ENCODE peak calls at places on chromosomes 3 and 15, in six cellular contexts. Y is uterus, F is tibial nerve, J is stomach, X is ovary, A is upper lobe of left lung. M is an unnamed sample.

GRCh38 chr15:78006567-78007205 is 70.8 kb downstream of the TBC1D2B start:
- DNase-seq in Y (no peak), F (no peak), J (peak; percentile 94), X (peak; percentile 55), A (peak; percentile 45), M (no peak)

GRCh38 chr15:25987638-25988037 is 124.5 kb upstream of the ATP10A start:
- DNase-seq in Y (no peak), F (no peak), J (no peak), X (no peak), A (no peak), M (no peak)

GRCh38 chr3:188962253-188963247 is 209.2 kb upstream of the TPRG1 start:
- DNase-seq in Y (no peak), F (no peak), J (no peak), X (no peak), A (no peak), M (no peak)

GRCh38 chr15:51160484-51160883 is 65.8 kb upstream of the TNFAIP8L3 start:
- DNase-seq in Y (no peak), F (no peak), J (no peak), X (no peak), A (peak; percentile 24), M (no peak)

GRCh38 chr3:70606018-70606417 is 293.6 kb upstream of the MDFIC2 start:
- DNase-seq in Y (no peak), F (no peak), J (no peak), X (no peak), A (no peak), M (no peak)

GRCh38 chr3:52231502-52232278 is 6.2 kb upstream of the TLR9 start:
- DNase-seq in Y (peak; percentile 54), F (peak; percentile 45), J (peak; percentile 85), X (peak; percentile 69), A (peak; percentile 93), M (no peak)

GRCh38 chr15:45948226-45948625 is 313.4 kb downstream of the SQOR start:
- DNase-seq in Y (no peak), F (no peak), J (no peak), X (no peak), A (no peak), M (no peak)

GRCh38 chr15:85563731-85564130 is 183.3 kb downstream of the AKAP13 start:
- DNase-seq in Y (no peak), F (no peak), J (no peak), X (no peak), A (no peak), M (no peak)

GRCh38 chr3:175207361-175207760 is 348.2 kb downstream of the NAALADL2 start:
- DNase-seq in Y (no peak), F (no peak), J (no peak), X (no peak), A (no peak), M (no peak)

GRCh38 chr3:16402451-16402850 is 111.0 kb downstream of the RFTN1 start:
- DNase-seq in Y (no peak), F (no peak), J (no peak), X (no peak), A (no peak), M (no peak)

GRCh38 chr3:111336511-111336910 is 205.5 kb upstream of the CD96 start:
- DNase-seq in Y (no peak), F (no peak), J (no peak), X (no peak), A (no peak), M (no peak)

GRCh38 chr3:158659454-158660237 is 12.8 kb downstream of the LXN start:
- DNase-seq in Y (peak; percentile 46), F (no peak), J (peak; percentile 43), X (peak; percentile 31), A (no peak), M (peak; percentile 56)

GRCh38 chr3:72627276-72627675 is 221.0 kb downstream of the SHQ1 start:
- DNase-seq in Y (no peak), F (no peak), J (no peak), X (no peak), A (no peak), M (no peak)

GRCh38 chr3:187238239-187238638 is 41.0 kb downstream of the RTP1 start:
- DNase-seq in Y (no peak), F (no peak), J (no peak), X (no peak), A (no peak), M (no peak)

GRCh38 chr3:185490241-185490640 is 8.6 kb downstream of the TMEM41A start:
- DNase-seq in Y (no peak), F (no peak), J (no peak), X (no peak), A (no peak), M (no peak)

GRCh38 chr3:152257246-152258074 is 11.3 kb upstream of the MBNL1 start:
- DNase-seq in Y (no peak), F (no peak), J (no peak), X (no peak), A (no peak), M (no peak)

GRCh38 chr3:69791919-69792399 is 52.7 kb downstream of the MITF start:
- DNase-seq in Y (no peak), F (no peak), J (no peak), X (no peak), A (no peak), M (no peak)

GRCh38 chr3:31066999-31067398 is 172.5 kb upstream of the GADL1 start:
- DNase-seq in Y (peak; percentile 24), F (no peak), J (no peak), X (no peak), A (no peak), M (peak; percentile 62)

GRCh38 chr3:52707585-52707984 is 1.7 kb downstream of the SPCS1 start:
- DNase-seq in Y (no peak), F (no peak), J (no peak), X (no peak), A (no peak), M (no peak)

GRCh38 chr15:58159827-58160386 is 21.7 kb downstream of the AQP9 start:
- DNase-seq in Y (no peak), F (no peak), J (no peak), X (no peak), A (no peak), M (no peak)

GRCh38 chr3:170055209-170055608 is 17.4 kb downstream of the GPR160 start:
- DNase-seq in Y (no peak), F (no peak), J (no peak), X (no peak), A (no peak), M (no peak)

GRCh38 chr15:69065981-69066645 is 51.6 kb downstream of the NOX5 start:
- DNase-seq in Y (no peak), F (no peak), J (no peak), X (no peak), A (no peak), M (no peak)

GRCh38 chr3:78846688-78847087 is 921.1 kb downstream of the ROBO1 start:
- DNase-seq in Y (no peak), F (no peak), J (no peak), X (no peak), A (no peak), M (no peak)

GRCh38 chr15:71679223-71680078 is 130.9 kb upstream of the NR2E3 start:
- DNase-seq in Y (peak; percentile 51), F (no peak), J (no peak), X (no peak), A (no peak), M (no peak)

GRCh38 chr3:97821413-97821809 is 400 bp upstream of the CRYBG3 start:
- DNase-seq in Y (peak; percentile 43), F (peak; percentile 12), J (peak; percentile 45), X (no peak), A (no peak), M (peak; percentile 32)
- TF ChIP-seq CTCF in Y (peak; percentile 4), F (no peak), J (no peak), X (no peak), A (no peak), M (no peak)

DNA sequence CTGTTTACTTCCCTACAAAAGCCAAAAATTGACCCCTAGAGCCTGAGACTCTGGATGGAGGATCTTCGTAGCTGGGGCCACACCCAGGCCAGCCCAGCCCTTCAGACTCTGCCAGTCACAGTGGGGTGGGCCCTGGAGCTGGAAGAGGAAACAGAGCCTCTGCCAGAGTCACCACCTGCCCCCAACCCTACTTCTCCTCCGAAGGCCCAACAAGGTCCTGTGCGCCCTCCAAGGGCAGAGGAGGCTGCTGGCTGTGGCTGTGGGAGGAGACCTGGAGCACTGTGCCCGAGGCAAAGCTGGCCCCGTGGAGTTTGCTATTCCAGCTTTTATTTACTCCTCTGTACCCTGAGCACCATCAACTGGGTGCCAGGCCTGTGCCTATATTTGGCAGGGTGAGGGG is 19.0 kb downstream of the CISH start:
- DNase-seq in Y (no peak), F (no peak), J (no peak), X (no peak), A (no peak), M (no peak)
- TF ChIP-seq POLR2A in Y (no peak), F (no peak), J (no peak), X (no peak), A (peak; percentile 43), M (no peak)

GRCh38 chr15:64560998-64561397 is 100.6 kb downstream of the ZNF609 start:
- DNase-seq in Y (no peak), F (no peak), J (no peak), X (no peak), A (no peak), M (no peak)

GRCh38 chr15:64561997-64562396 is 101.6 kb downstream of the ZNF609 start:
- DNase-seq in Y (no peak), F (no peak), J (no peak), X (no peak), A (no peak), M (no peak)

GRCh38 chr15:64568765-64569164 is 108.4 kb downstream of the ZNF609 start:
- DNase-seq in Y (no peak), F (no peak), J (no peak), X (no peak), A (no peak), M (no peak)

GRCh38 chr15:64566629-64567427 is 106.5 kb downstream of the ZNF609 start:
- DNase-seq in Y (no peak), F (no peak), J (no peak), X (no peak), A (no peak), M (no peak)

GRCh38 chr15:64566102-64566501 is 105.7 kb downstream of the ZNF609 start:
- DNase-seq in Y (no peak), F (no peak), J (no peak), X (no peak), A (no peak), M (no peak)
- TF ChIP-seq CTCF in Y (no peak), F (no peak), J (no peak), X (no peak), A (no peak), M (no peak)

DNA sequence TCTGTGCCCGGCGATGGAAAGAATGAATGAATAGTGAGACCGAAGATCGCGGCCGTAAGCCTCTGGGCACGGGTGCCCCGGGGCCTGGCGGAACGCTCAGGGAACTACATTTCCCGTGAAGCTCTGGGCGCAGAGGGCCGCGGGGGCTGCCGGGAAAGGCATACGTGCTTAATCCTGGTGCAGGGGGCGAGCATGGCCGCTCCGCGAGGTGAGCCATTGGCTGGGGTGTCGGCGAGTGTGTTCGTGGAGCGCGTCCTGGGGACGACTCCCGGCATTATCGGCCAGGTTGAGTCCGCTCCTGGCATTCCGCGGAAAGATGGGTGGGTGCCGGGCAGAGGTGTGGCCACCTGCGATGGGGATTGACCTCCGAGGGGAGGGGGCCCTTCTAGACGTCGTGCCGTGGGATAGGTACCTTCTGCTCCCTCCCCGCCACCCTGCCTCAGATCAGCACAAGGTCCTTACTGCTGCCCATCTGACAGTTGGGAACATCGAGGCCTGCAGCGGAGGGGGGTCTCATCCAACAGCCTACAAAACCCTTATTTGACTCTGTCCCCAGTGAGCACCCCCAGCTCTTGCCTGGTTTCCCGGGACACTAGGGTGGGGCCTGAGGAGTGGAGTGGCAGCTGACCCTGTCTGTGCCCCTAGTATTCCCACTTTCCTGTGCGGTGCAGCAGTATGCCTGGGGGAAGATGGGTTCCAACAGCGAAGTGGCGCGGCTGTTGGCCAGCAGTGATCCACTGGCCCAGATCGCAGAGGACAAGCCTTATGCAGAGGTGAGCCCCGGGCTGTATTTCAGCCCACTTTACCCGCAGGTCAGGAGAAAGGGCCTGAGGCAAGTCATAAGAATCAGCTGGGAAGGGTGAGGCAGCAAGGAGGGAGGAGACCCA is at the start of gene MPI:
- DNase-seq in Y (peak; percentile 78), F (peak; percentile 69), J (peak; percentile 87), X (peak; percentile 85), A (peak; percentile 96), M (peak; percentile 96)
- TF ChIP-seq POLR2A in Y (peak; percentile 63), F (peak; percentile 46), J (peak; percentile 35), X (peak; percentile 57), A (peak; percentile 63), M (no peak)

M was measured in lower leg skin.